ENCODE peak calls at places on chromosomes 5 and 9, in six cellular contexts. O, C, Y, N, X and P are unnamed samples.
A peak's percentile ranks its signal among the peaks of the same experiment; 100 is the strongest.

GRCh38 chr5:39670391-39670790 is 245.6 kb upstream of the DAB2 start:
- DNase-seq in O (no peak), C (no peak), Y (no peak), N (no peak), X (no peak), P (no peak)

GRCh38 chr9:38017149-38017884 is 51.7 kb downstream of the SHB start:
- DNase-seq in O (peak; percentile 97), C (no peak), Y (no peak), N (no peak), X (no peak), P (no peak)

GRCh38 chr5:171770153-171770552 is 15.5 kb upstream of the SMIM23 start:
- DNase-seq in O (no peak), C (no peak), Y (no peak), N (no peak), X (no peak), P (no peak)

GRCh38 chr5:6583049-6583880 is 49.6 kb downstream of the NSUN2 start:
- DNase-seq in O (no peak), C (no peak), Y (no peak), N (peak; percentile 57), X (peak; percentile 88), P (peak; percentile 35)

GRCh38 chr5:137146402-137146889 is 352.7 kb downstream of the SPOCK1 start:
- DNase-seq in O (no peak), C (no peak), Y (no peak), N (no peak), X (no peak), P (no peak)

GRCh38 chr5:134510970-134511795 is 14.3 kb upstream of the JADE2 start:
- DNase-seq in O (peak; percentile 78), C (peak; percentile 65), Y (no peak), N (no peak), X (no peak), P (no peak)

GRCh38 chr5:154741415-154741814 is 13.8 kb upstream of the LARP1 start:
- DNase-seq in O (no peak), C (no peak), Y (no peak), N (no peak), X (no peak), P (no peak)

GRCh38 chr5:6328173-6328572 is 50.2 kb downstream of the MED10 start:
- DNase-seq in O (peak; percentile 27), C (peak; percentile 12), Y (no peak), N (no peak), X (peak; percentile 54), P (no peak)

GRCh38 chr9:132637351-132637750 is 32.4 kb downstream of the DDX31 start:
- DNase-seq in O (no peak), C (no peak), Y (no peak), N (no peak), X (no peak), P (no peak)

GRCh38 chr5:53358794-53359193 is 121.6 kb upstream of the FST start:
- DNase-seq in O (no peak), C (peak; percentile 38), Y (no peak), N (no peak), X (no peak), P (no peak)

GRCh38 chr5:180208435-180209081 is 453 bp downstream of the RASGEF1C start:
- DNase-seq in O (no peak), C (no peak), Y (no peak), N (peak; percentile 44), X (peak; percentile 84), P (no peak)

GRCh38 chr9:2019723-2020122 is 4.6 kb downstream of the SMARCA2 start:
- DNase-seq in O (no peak), C (no peak), Y (no peak), N (no peak), X (no peak), P (no peak)

GRCh38 chr5:14416709-14417108 is 164.9 kb upstream of the OTULINL start:
- DNase-seq in O (no peak), C (no peak), Y (no peak), N (no peak), X (no peak), P (no peak)

GRCh38 chr9:14170973-14171596 is 142.9 kb downstream of the NFIB start:
- DNase-seq in O (no peak), C (no peak), Y (no peak), N (no peak), X (no peak), P (no peak)

GRCh38 chr9:91193658-91194391 is 167.9 kb downstream of the AUH start:
- DNase-seq in O (peak; percentile 41), C (peak; percentile 93), Y (no peak), N (peak; percentile 52), X (peak; percentile 69), P (peak; percentile 54)

GRCh38 chr9:91192379-91192775 is 169.3 kb downstream of the AUH start:
- DNase-seq in O (no peak), C (peak; percentile 30), Y (no peak), N (no peak), X (no peak), P (no peak)

GRCh38 chr9:91190062-91190461 is 171.7 kb downstream of the AUH start:
- DNase-seq in O (no peak), C (no peak), Y (no peak), N (no peak), X (no peak), P (no peak)

GRCh38 chr9:91192785-91193657 is 168.7 kb downstream of the AUH start:
- DNase-seq in O (peak; percentile 25), C (peak; percentile 95), Y (no peak), N (no peak), X (peak; percentile 67), P (no peak)

DNA sequence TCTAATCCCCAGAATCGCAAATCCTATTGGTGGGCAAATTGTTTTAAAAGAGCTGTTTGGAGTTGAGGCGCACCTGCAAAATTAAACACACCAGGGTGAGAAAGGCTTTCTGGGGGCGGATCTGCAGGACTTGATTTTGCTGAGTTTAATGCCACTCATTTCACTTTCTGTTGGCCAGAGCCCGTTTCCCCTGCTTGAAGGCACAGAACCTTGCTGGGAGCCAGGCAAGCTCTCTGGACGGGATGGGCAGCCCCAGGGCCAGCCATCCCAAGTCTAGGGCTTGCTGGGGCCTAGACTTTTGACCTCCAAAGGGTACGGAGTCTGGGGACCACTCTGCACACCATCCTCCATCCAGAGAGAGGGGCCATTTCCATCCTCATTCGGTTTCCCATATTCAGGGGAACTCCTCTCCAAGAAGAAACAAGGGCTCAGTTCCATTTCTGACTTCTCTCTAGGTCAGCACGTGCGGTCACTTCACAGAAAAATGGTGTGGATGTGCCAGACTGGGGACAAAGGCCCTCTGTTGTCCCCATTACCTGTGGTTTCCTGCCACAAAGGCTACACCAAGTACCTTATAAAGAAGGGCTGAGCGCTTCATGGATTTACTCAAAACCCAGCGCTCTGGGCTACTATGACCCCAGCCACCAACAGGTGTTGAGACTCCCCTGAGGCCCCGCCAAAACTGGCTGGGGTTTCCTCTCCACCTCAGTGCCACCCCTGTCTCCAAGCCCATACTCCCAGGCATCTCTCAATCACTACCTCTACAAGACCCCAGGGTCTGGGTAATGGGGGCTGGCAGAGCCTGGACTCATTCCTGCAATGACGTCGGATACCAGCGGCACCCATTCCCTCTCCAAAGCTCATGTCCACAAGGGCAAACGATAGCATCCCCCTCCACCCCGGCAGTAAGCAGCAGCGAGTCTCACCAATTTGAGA is 170.0 kb downstream of the AUH start:
- DNase-seq in O (no peak), C (no peak), Y (no peak), N (no peak), X (no peak), P (no peak)
- TF ChIP-seq POLR2A in O (no peak), C (no peak), Y (no peak), N (no peak), X (no peak), P (no peak)

GRCh38 chr9:100227636-100228035 is 125.1 kb downstream of the TEX10 start:
- DNase-seq in O (no peak), C (no peak), Y (no peak), N (no peak), X (no peak), P (no peak)
- TF ChIP-seq TAF1 in O (no peak), C (no peak), Y (no peak), N (no peak), X (no peak), P (no peak)

GRCh38 chr5:132256783-132257130 is 739 bp upstream of the PDLIM4 start:
- DNase-seq in O (no peak), C (no peak), Y (no peak), N (peak; percentile 4), X (no peak), P (no peak)

GRCh38 chr5:132259061-132259851 is 1.8 kb downstream of the PDLIM4 start:
- DNase-seq in O (no peak), C (no peak), Y (no peak), N (no peak), X (peak; percentile 54), P (no peak)

GRCh38 chr5:132258102-132259060 is 885 bp downstream of the PDLIM4 start:
- DNase-seq in O (no peak), C (no peak), Y (no peak), N (peak; percentile 11), X (peak; percentile 43), P (no peak)

GRCh38 chr5:132256086-132256782 is 1.3 kb upstream of the PDLIM4 start:
- DNase-seq in O (no peak), C (no peak), Y (no peak), N (no peak), X (peak; percentile 32), P (no peak)

GRCh38 chr5:132257131-132258101 is at the start of gene PDLIM4:
- DNase-seq in O (no peak), C (no peak), Y (no peak), N (peak; percentile 11), X (peak; percentile 85), P (no peak)
- TF ChIP-seq POLR2A in O (peak; percentile 73), C (no peak), Y (no peak), N (no peak), X (peak; percentile 44), P (no peak)

GRCh38 chr9:128913995-128914772 is 6.6 kb upstream of the PHYHD1 start:
- DNase-seq in O (no peak), C (no peak), Y (no peak), N (no peak), X (no peak), P (no peak)

GRCh38 chr9:128910906-128911305 is 9.9 kb upstream of the PHYHD1 start:
- DNase-seq in O (no peak), C (no peak), Y (no peak), N (no peak), X (no peak), P (no peak)

GRCh38 chr9:128913048-128913900 is 7.5 kb upstream of the PHYHD1 start:
- DNase-seq in O (no peak), C (no peak), Y (no peak), N (no peak), X (peak; percentile 61), P (no peak)

GRCh38 chr9:128911529-128912035 is 9.2 kb upstream of the PHYHD1 start:
- DNase-seq in O (peak; percentile 64), C (peak; percentile 80), Y (no peak), N (no peak), X (peak; percentile 45), P (no peak)

DNA sequence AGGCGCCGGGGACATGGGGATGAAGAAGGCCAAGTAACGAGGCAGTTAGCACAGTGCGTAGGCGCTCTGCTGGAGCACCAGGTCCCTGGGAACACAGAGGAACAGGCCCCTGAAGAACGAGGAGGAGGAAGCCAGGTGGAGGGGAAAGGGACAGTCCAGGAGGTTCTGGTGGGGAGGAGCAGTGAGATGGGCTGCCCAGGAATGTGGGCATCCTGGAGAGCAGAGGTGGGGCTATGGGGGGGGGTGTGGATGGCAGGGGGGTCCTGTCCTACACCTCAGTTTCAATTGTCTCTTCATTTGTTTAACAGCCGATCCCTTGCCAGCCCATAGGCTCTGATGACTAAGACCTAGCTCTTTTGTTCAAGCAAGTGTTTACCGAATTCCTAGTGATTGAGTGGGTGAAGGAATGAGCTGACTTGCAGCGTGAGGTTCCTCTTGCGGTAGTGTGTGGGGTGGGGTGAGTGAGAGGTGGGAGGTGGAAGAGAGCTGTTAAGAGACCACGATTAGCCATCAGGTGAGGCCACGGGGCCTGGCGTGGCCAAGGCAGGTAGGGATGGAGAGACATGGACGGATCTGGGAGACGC is 8.4 kb upstream of the PHYHD1 start:
- DNase-seq in O (peak; percentile 38), C (peak; percentile 91), Y (no peak), N (no peak), X (no peak), P (no peak)
- TF ChIP-seq TAF1 in O (peak; percentile 29), C (no peak), Y (no peak), N (no peak), X (no peak), P (no peak)